ENCODE peak calls at places on chromosome 15, in nine cellular contexts. One of them, this sample, is unnamed.

GRCh38 chr15:78434134-78434533 is 3.9 kb upstream of the IREB2 start:
- DNase-seq in stimulated activated CD4-positive, alpha-beta T cell treated with anti-CD3 and anti-CD28 coated beads, Interleukin-4, amount 100 ng/mL, for 1 hour: no peak
- DNase-seq in psoas muscle: no peak
- DNase-seq in fibroblast of mammary gland: no peak
- DNase-seq in NCI-H1436: no peak
- DNase-seq in activated CD4-positive, alpha-beta T cell treated with anti-CD3 and anti-CD28 coated beads, Interleukin-2, amount 50 U/mL, for 1 hour: no peak
- DNase-seq in activated naive CD4-positive, alpha-beta T cell: no peak
- DNase-seq in HepG2: no peak
- DNase-seq in NCI-H1105: no peak
- DNase-seq in this sample: no peak

GRCh38 chr15:89003865-89004725 is 84.2 kb upstream of the ABHD2 start:
- DNase-seq in NCI-H1436: no peak
- DNase-seq in stimulated activated CD4-positive, alpha-beta T cell treated with anti-CD3 and anti-CD28 coated beads, Interleukin-4, amount 100 ng/mL, for 1 hour: no peak
- DNase-seq in activated CD4-positive, alpha-beta T cell treated with anti-CD3 and anti-CD28 coated beads, Interleukin-2, amount 50 U/mL, for 1 hour: no peak
- DNase-seq in psoas muscle: peak; percentile 69
- DNase-seq in fibroblast of mammary gland: peak; percentile 44
- DNase-seq in NCI-H1105: no peak
- DNase-seq in HepG2: peak; percentile 41
- DNase-seq in activated naive CD4-positive, alpha-beta T cell: no peak
- DNase-seq in this sample: peak; percentile 70

GRCh38 chr15:43105778-43106485 is at the start of gene UBR1:
- DNase-seq in stimulated activated CD4-positive, alpha-beta T cell treated with anti-CD3 and anti-CD28 coated beads, Interleukin-4, amount 100 ng/mL, for 1 hour: peak; percentile 87
- DNase-seq in HepG2: peak; percentile 82
- DNase-seq in psoas muscle: peak; percentile 95
- DNase-seq in NCI-H1105: peak; percentile 59
- DNase-seq in activated naive CD4-positive, alpha-beta T cell: peak; percentile 76
- DNase-seq in NCI-H1436: peak; percentile 64
- DNase-seq in fibroblast of mammary gland: peak; percentile 90
- DNase-seq in activated CD4-positive, alpha-beta T cell treated with anti-CD3 and anti-CD28 coated beads, Interleukin-2, amount 50 U/mL, for 1 hour: peak; percentile 83
- DNase-seq in this sample: peak; percentile 93

GRCh38 chr15:38975282-38975990 is 410.8 kb upstream of the RASGRP1 start:
- DNase-seq in HepG2: no peak
- DNase-seq in NCI-H1436: no peak
- DNase-seq in activated CD4-positive, alpha-beta T cell treated with anti-CD3 and anti-CD28 coated beads, Interleukin-2, amount 50 U/mL, for 1 hour: no peak
- DNase-seq in psoas muscle: no peak
- DNase-seq in activated naive CD4-positive, alpha-beta T cell: no peak
- DNase-seq in stimulated activated CD4-positive, alpha-beta T cell treated with anti-CD3 and anti-CD28 coated beads, Interleukin-4, amount 100 ng/mL, for 1 hour: no peak
- DNase-seq in NCI-H1105: no peak
- DNase-seq in fibroblast of mammary gland: no peak
- DNase-seq in this sample: no peak

GRCh38 chr15:74208901-74209559 is 6.4 kb upstream of the STRA6 start:
- DNase-seq in psoas muscle: no peak
- DNase-seq in activated CD4-positive, alpha-beta T cell treated with anti-CD3 and anti-CD28 coated beads, Interleukin-2, amount 50 U/mL, for 1 hour: no peak
- DNase-seq in HepG2: peak; percentile 60
- DNase-seq in stimulated activated CD4-positive, alpha-beta T cell treated with anti-CD3 and anti-CD28 coated beads, Interleukin-4, amount 100 ng/mL, for 1 hour: no peak
- DNase-seq in NCI-H1436: no peak
- DNase-seq in fibroblast of mammary gland: no peak
- DNase-seq in activated naive CD4-positive, alpha-beta T cell: no peak
- DNase-seq in NCI-H1105: no peak
- DNase-seq in this sample: peak; percentile 61

GRCh38 chr15:97978408-97979130 is 18.1 kb downstream of the ARRDC4 start:
- DNase-seq in NCI-H1105: no peak
- DNase-seq in fibroblast of mammary gland: peak; percentile 54
- DNase-seq in NCI-H1436: no peak
- DNase-seq in psoas muscle: no peak
- DNase-seq in HepG2: peak; percentile 58
- DNase-seq in stimulated activated CD4-positive, alpha-beta T cell treated with anti-CD3 and anti-CD28 coated beads, Interleukin-4, amount 100 ng/mL, for 1 hour: no peak
- DNase-seq in activated naive CD4-positive, alpha-beta T cell: no peak
- DNase-seq in activated CD4-positive, alpha-beta T cell treated with anti-CD3 and anti-CD28 coated beads, Interleukin-2, amount 50 U/mL, for 1 hour: no peak
- DNase-seq in this sample: peak; percentile 10

GRCh38 chr15:63234479-63234878 is 42.9 kb upstream of the APH1B start:
- DNase-seq in NCI-H1105: no peak
- DNase-seq in fibroblast of mammary gland: peak; percentile 79
- DNase-seq in psoas muscle: peak; percentile 61
- DNase-seq in HepG2: no peak
- DNase-seq in NCI-H1436: no peak
- DNase-seq in activated naive CD4-positive, alpha-beta T cell: no peak
- DNase-seq in activated CD4-positive, alpha-beta T cell treated with anti-CD3 and anti-CD28 coated beads, Interleukin-2, amount 50 U/mL, for 1 hour: no peak
- DNase-seq in stimulated activated CD4-positive, alpha-beta T cell treated with anti-CD3 and anti-CD28 coated beads, Interleukin-4, amount 100 ng/mL, for 1 hour: no peak
- DNase-seq in this sample: peak; percentile 83

GRCh38 chr15:34349769-34350168 is 6.7 kb downstream of the NUTM1 start:
- DNase-seq in psoas muscle: no peak
- DNase-seq in NCI-H1436: no peak
- DNase-seq in NCI-H1105: no peak
- DNase-seq in activated CD4-positive, alpha-beta T cell treated with anti-CD3 and anti-CD28 coated beads, Interleukin-2, amount 50 U/mL, for 1 hour: no peak
- DNase-seq in stimulated activated CD4-positive, alpha-beta T cell treated with anti-CD3 and anti-CD28 coated beads, Interleukin-4, amount 100 ng/mL, for 1 hour: no peak
- DNase-seq in activated naive CD4-positive, alpha-beta T cell: no peak
- DNase-seq in HepG2: no peak
- DNase-seq in fibroblast of mammary gland: no peak
- DNase-seq in this sample: no peak

GRCh38 chr15:65115542-65115941 is 542 bp upstream of the UBAP1L start:
- DNase-seq in activated CD4-positive, alpha-beta T cell treated with anti-CD3 and anti-CD28 coated beads, Interleukin-2, amount 50 U/mL, for 1 hour: no peak
- DNase-seq in fibroblast of mammary gland: no peak
- DNase-seq in psoas muscle: no peak
- DNase-seq in HepG2: no peak
- DNase-seq in stimulated activated CD4-positive, alpha-beta T cell treated with anti-CD3 and anti-CD28 coated beads, Interleukin-4, amount 100 ng/mL, for 1 hour: no peak
- DNase-seq in activated naive CD4-positive, alpha-beta T cell: no peak
- DNase-seq in NCI-H1436: peak; percentile 45
- DNase-seq in NCI-H1105: peak; percentile 83
- DNase-seq in this sample: no peak

GRCh38 chr15:85805392-85805791 is 10.7 kb upstream of the KLHL25 start:
- DNase-seq in activated naive CD4-positive, alpha-beta T cell: no peak
- DNase-seq in HepG2: no peak
- DNase-seq in psoas muscle: no peak
- DNase-seq in stimulated activated CD4-positive, alpha-beta T cell treated with anti-CD3 and anti-CD28 coated beads, Interleukin-4, amount 100 ng/mL, for 1 hour: no peak
- DNase-seq in NCI-H1436: no peak
- DNase-seq in fibroblast of mammary gland: no peak
- DNase-seq in activated CD4-positive, alpha-beta T cell treated with anti-CD3 and anti-CD28 coated beads, Interleukin-2, amount 50 U/mL, for 1 hour: no peak
- DNase-seq in NCI-H1105: no peak
- DNase-seq in this sample: no peak

GRCh38 chr15:100981086-100981485 is 61.9 kb downstream of the LRRK1 start:
- DNase-seq in stimulated activated CD4-positive, alpha-beta T cell treated with anti-CD3 and anti-CD28 coated beads, Interleukin-4, amount 100 ng/mL, for 1 hour: no peak
- DNase-seq in NCI-H1436: no peak
- DNase-seq in psoas muscle: no peak
- DNase-seq in activated naive CD4-positive, alpha-beta T cell: no peak
- DNase-seq in activated CD4-positive, alpha-beta T cell treated with anti-CD3 and anti-CD28 coated beads, Interleukin-2, amount 50 U/mL, for 1 hour: no peak
- DNase-seq in HepG2: no peak
- DNase-seq in NCI-H1105: no peak
- DNase-seq in fibroblast of mammary gland: no peak
- DNase-seq in this sample: no peak

GRCh38 chr15:82903511-82903910 is 49.0 kb downstream of the HOMER2 start:
- DNase-seq in HepG2: no peak
- DNase-seq in fibroblast of mammary gland: no peak
- DNase-seq in stimulated activated CD4-positive, alpha-beta T cell treated with anti-CD3 and anti-CD28 coated beads, Interleukin-4, amount 100 ng/mL, for 1 hour: no peak
- DNase-seq in activated naive CD4-positive, alpha-beta T cell: no peak
- DNase-seq in NCI-H1436: no peak
- DNase-seq in psoas muscle: no peak
- DNase-seq in NCI-H1105: no peak
- DNase-seq in activated CD4-positive, alpha-beta T cell treated with anti-CD3 and anti-CD28 coated beads, Interleukin-2, amount 50 U/mL, for 1 hour: no peak
- DNase-seq in this sample: no peak

GRCh38 chr15:73328149-73328820 is 40.5 kb downstream of the HCN4 start:
- DNase-seq in NCI-H1105: no peak
- DNase-seq in activated naive CD4-positive, alpha-beta T cell: no peak
- DNase-seq in NCI-H1436: no peak
- DNase-seq in fibroblast of mammary gland: no peak
- DNase-seq in activated CD4-positive, alpha-beta T cell treated with anti-CD3 and anti-CD28 coated beads, Interleukin-2, amount 50 U/mL, for 1 hour: no peak
- DNase-seq in HepG2: no peak
- DNase-seq in psoas muscle: no peak
- DNase-seq in stimulated activated CD4-positive, alpha-beta T cell treated with anti-CD3 and anti-CD28 coated beads, Interleukin-4, amount 100 ng/mL, for 1 hour: no peak
- DNase-seq in this sample: no peak

GRCh38 chr15:73564255-73564654 is 68.9 kb downstream of the NPTN start:
- DNase-seq in psoas muscle: no peak
- DNase-seq in stimulated activated CD4-positive, alpha-beta T cell treated with anti-CD3 and anti-CD28 coated beads, Interleukin-4, amount 100 ng/mL, for 1 hour: no peak
- DNase-seq in NCI-H1105: no peak
- DNase-seq in activated naive CD4-positive, alpha-beta T cell: no peak
- DNase-seq in activated CD4-positive, alpha-beta T cell treated with anti-CD3 and anti-CD28 coated beads, Interleukin-2, amount 50 U/mL, for 1 hour: no peak
- DNase-seq in HepG2: no peak
- DNase-seq in fibroblast of mammary gland: peak; percentile 67
- DNase-seq in NCI-H1436: no peak
- DNase-seq in this sample: peak; percentile 48

GRCh38 chr15:39625856-39626255 is 45.0 kb downstream of the THBS1 start:
- DNase-seq in fibroblast of mammary gland: peak; percentile 57
- DNase-seq in activated naive CD4-positive, alpha-beta T cell: no peak
- DNase-seq in psoas muscle: no peak
- DNase-seq in stimulated activated CD4-positive, alpha-beta T cell treated with anti-CD3 and anti-CD28 coated beads, Interleukin-4, amount 100 ng/mL, for 1 hour: no peak
- DNase-seq in activated CD4-positive, alpha-beta T cell treated with anti-CD3 and anti-CD28 coated beads, Interleukin-2, amount 50 U/mL, for 1 hour: no peak
- DNase-seq in HepG2: no peak
- DNase-seq in NCI-H1105: no peak
- DNase-seq in NCI-H1436: no peak
- DNase-seq in this sample: peak; percentile 81

GRCh38 chr15:84981054-84981710 is 474 bp upstream of the PDE8A start:
- DNase-seq in NCI-H1105: peak; percentile 78
- DNase-seq in fibroblast of mammary gland: peak; percentile 93
- DNase-seq in NCI-H1436: peak; percentile 92
- DNase-seq in activated naive CD4-positive, alpha-beta T cell: peak; percentile 91
- DNase-seq in activated CD4-positive, alpha-beta T cell treated with anti-CD3 and anti-CD28 coated beads, Interleukin-2, amount 50 U/mL, for 1 hour: peak; percentile 94
- DNase-seq in psoas muscle: peak; percentile 98
- DNase-seq in HepG2: peak; percentile 89
- DNase-seq in stimulated activated CD4-positive, alpha-beta T cell treated with anti-CD3 and anti-CD28 coated beads, Interleukin-4, amount 100 ng/mL, for 1 hour: peak; percentile 95
- DNase-seq in this sample: peak; percentile 98

GRCh38 chr15:101269479-101270223 is 7.6 kb downstream of the SELENOS start:
- DNase-seq in HepG2: no peak
- DNase-seq in NCI-H1436: no peak
- DNase-seq in stimulated activated CD4-positive, alpha-beta T cell treated with anti-CD3 and anti-CD28 coated beads, Interleukin-4, amount 100 ng/mL, for 1 hour: no peak
- DNase-seq in activated CD4-positive, alpha-beta T cell treated with anti-CD3 and anti-CD28 coated beads, Interleukin-2, amount 50 U/mL, for 1 hour: no peak
- DNase-seq in fibroblast of mammary gland: no peak
- DNase-seq in NCI-H1105: no peak
- DNase-seq in activated naive CD4-positive, alpha-beta T cell: no peak
- DNase-seq in psoas muscle: no peak
- DNase-seq in this sample: no peak

GRCh38 chr15:49832421-49832980 is 211.7 kb downstream of the DTWD1 start:
- DNase-seq in activated naive CD4-positive, alpha-beta T cell: no peak
- DNase-seq in HepG2: peak; percentile 31
- DNase-seq in activated CD4-positive, alpha-beta T cell treated with anti-CD3 and anti-CD28 coated beads, Interleukin-2, amount 50 U/mL, for 1 hour: no peak
- DNase-seq in NCI-H1105: no peak
- DNase-seq in NCI-H1436: no peak
- DNase-seq in stimulated activated CD4-positive, alpha-beta T cell treated with anti-CD3 and anti-CD28 coated beads, Interleukin-4, amount 100 ng/mL, for 1 hour: no peak
- DNase-seq in psoas muscle: no peak
- DNase-seq in fibroblast of mammary gland: peak; percentile 26
- DNase-seq in this sample: peak; percentile 44

GRCh38 chr15:80982205-80982604 is 7.4 kb downstream of the MESD start:
- DNase-seq in NCI-H1436: no peak
- DNase-seq in NCI-H1105: no peak
- DNase-seq in HepG2: no peak
- DNase-seq in activated naive CD4-positive, alpha-beta T cell: no peak
- DNase-seq in fibroblast of mammary gland: no peak
- DNase-seq in activated CD4-positive, alpha-beta T cell treated with anti-CD3 and anti-CD28 coated beads, Interleukin-2, amount 50 U/mL, for 1 hour: no peak
- DNase-seq in psoas muscle: no peak
- DNase-seq in stimulated activated CD4-positive, alpha-beta T cell treated with anti-CD3 and anti-CD28 coated beads, Interleukin-4, amount 100 ng/mL, for 1 hour: no peak
- DNase-seq in this sample: no peak